ENCODE peak calls at places on chromosome 5, in six cellular contexts. V, A, R, B, U and D are unnamed samples.

GRCh38 chr5:113054899-113055298 is 78.3 kb downstream of the DCP2 start:
- DNase-seq in R (peak; percentile 13), A (no peak), V (no peak), U (no peak), B (no peak), D (no peak)

GRCh38 chr5:165094782-165095181 is 1589.4 kb downstream of the MAT2B start:
- DNase-seq in A (no peak), V (no peak), B (no peak), U (no peak), R (no peak), D (no peak)

GRCh38 chr5:20556364-20556763 is 568.4 kb upstream of the CDH18 start:
- DNase-seq in V (no peak), B (no peak), R (peak; percentile 80), U (no peak), A (no peak), D (peak; percentile 35)

GRCh38 chr5:114101153-114101552 is 260.7 kb upstream of the KCNN2 start:
- DNase-seq in B (no peak), V (peak; percentile 3), R (peak; percentile 70), U (peak; percentile 19), A (peak; percentile 63), D (peak; percentile 20)

GRCh38 chr5:159902444-159903121 is 13.7 kb upstream of the ADRA1B start:
- DNase-seq in R (peak; percentile 75), B (no peak), V (no peak), A (peak; percentile 79), U (no peak), D (peak; percentile 90)

GRCh38 chr5:67267522-67268232 is 71.1 kb upstream of the CD180 start:
- DNase-seq in B (no peak), R (no peak), U (peak; percentile 12), A (no peak), V (no peak), D (no peak)

GRCh38 chr5:2658421-2658820 is 93.1 kb downstream of the IRX2 start:
- DNase-seq in V (no peak), A (no peak), R (no peak), B (no peak), U (no peak), D (peak; percentile 77)

GRCh38 chr5:30401479-30402058 is 791.9 kb upstream of the CDH6 start:
- DNase-seq in V (peak; percentile 21), A (peak; percentile 54), B (no peak), U (peak; percentile 39), R (peak; percentile 51), D (no peak)